ENCODE peak calls at places on chromosomes 16 and 17, in ten cellular contexts. L is neural progenitor cell; F is MG63; E is pancreas; G is A549; Z is epithelial cell of proximal tubule; W is cardiac fibroblast; D is lower lobe of right lung; H is CD8-positive, alpha-beta memory T cell; C is mesenchymal stem cell. J is an unnamed sample.

GRCh38 chr16:89392881-89393730 is 97.3 kb downstream of the ANKRD11 start:
- DNase-seq in L (no peak), F (no peak), E (no peak), G (no peak), Z (no peak), W (no peak), D (no peak), H (no peak), C (no peak), J (no peak)

GRCh38 chr17:35254107-35254802 is 11.4 kb downstream of the SLFN5 start:
- DNase-seq in L (no peak), F (peak), E (peak), G (peak), Z (peak), W (peak), D (peak), H (no peak), C (peak), J (no peak)

GRCh38 chr17:752620-753219 is 656 bp upstream of the GEMIN4 start:
- DNase-seq in L (peak), F (peak), E (peak), G (peak), Z (no peak), W (peak), D (peak), H (no peak), C (peak), J (no peak)

GRCh38 chr17:8965394-8966168 is at the start of gene PIK3R5:
- DNase-seq in L (peak), F (no peak), E (peak), G (no peak), Z (no peak), W (no peak), D (peak), H (peak), C (no peak), J (peak)

GRCh38 chr16:71255721-71256120 is 25.2 kb upstream of the HYDIN start:
- DNase-seq in L (peak), F (no peak), E (no peak), G (no peak), Z (no peak), W (no peak), D (no peak), H (no peak), C (no peak), J (no peak)

GRCh38 chr17:34319087-34319486 is at the start of gene CCL8:
- DNase-seq in L (no peak), F (no peak), E (no peak), G (no peak), Z (no peak), W (peak), D (no peak), H (no peak), C (no peak), J (no peak)

GRCh38 chr17:77957869-77958715 is at the start of gene TNRC6C:
- DNase-seq in L (peak), F (peak), E (peak), G (peak), Z (peak), W (peak), D (peak), H (peak), C (peak), J (peak)

GRCh38 chr16:87295259-87295658 is 21.9 kb downstream of the C16orf95 start:
- DNase-seq in L (peak), F (no peak), E (no peak), G (no peak), Z (no peak), W (peak), D (no peak), H (no peak), C (no peak), J (peak)

GRCh38 chr17:10772425-10773380 is 31.2 kb downstream of the TMEM238L start:
- DNase-seq in L (peak), F (peak), E (peak), G (no peak), Z (no peak), W (peak), D (no peak), H (no peak), C (no peak), J (peak)

GRCh38 chr16:27383511-27384243 is 18.3 kb upstream of the IL21R start:
- DNase-seq in L (no peak), F (no peak), E (no peak), G (no peak), Z (no peak), W (no peak), D (peak), H (no peak), C (no peak), J (no peak)

GRCh38 chr16:813204-813915 is 12.8 kb upstream of the GNG13 start:
- DNase-seq in L (peak), F (no peak), E (no peak), G (peak), Z (no peak), W (peak), D (no peak), H (peak), C (peak), J (no peak)

GRCh38 chr17:14207791-14208190 is 28.9 kb downstream of the CDRT15 start:
- DNase-seq in L (no peak), F (no peak), E (no peak), G (no peak), Z (no peak), W (no peak), D (no peak), H (no peak), C (no peak), J (no peak)

GRCh38 chr17:68296217-68297140 is 5.2 kb downstream of the ARSG start:
- DNase-seq in L (no peak), F (peak), E (no peak), G (no peak), Z (no peak), W (no peak), D (no peak), H (peak), C (no peak), J (peak)

GRCh38 chr16:19411298-19411697 is 6.4 kb upstream of the TMC5 start:
- DNase-seq in L (no peak), F (no peak), E (no peak), G (no peak), Z (no peak), W (no peak), D (no peak), H (no peak), C (no peak), J (no peak)
- H3K4me3 ChIP-seq in L (peak), F (no peak), E (peak), G (peak), Z (no peak), W (no peak), D (peak), H (no peak), C (no peak), J (no peak)

DNA sequence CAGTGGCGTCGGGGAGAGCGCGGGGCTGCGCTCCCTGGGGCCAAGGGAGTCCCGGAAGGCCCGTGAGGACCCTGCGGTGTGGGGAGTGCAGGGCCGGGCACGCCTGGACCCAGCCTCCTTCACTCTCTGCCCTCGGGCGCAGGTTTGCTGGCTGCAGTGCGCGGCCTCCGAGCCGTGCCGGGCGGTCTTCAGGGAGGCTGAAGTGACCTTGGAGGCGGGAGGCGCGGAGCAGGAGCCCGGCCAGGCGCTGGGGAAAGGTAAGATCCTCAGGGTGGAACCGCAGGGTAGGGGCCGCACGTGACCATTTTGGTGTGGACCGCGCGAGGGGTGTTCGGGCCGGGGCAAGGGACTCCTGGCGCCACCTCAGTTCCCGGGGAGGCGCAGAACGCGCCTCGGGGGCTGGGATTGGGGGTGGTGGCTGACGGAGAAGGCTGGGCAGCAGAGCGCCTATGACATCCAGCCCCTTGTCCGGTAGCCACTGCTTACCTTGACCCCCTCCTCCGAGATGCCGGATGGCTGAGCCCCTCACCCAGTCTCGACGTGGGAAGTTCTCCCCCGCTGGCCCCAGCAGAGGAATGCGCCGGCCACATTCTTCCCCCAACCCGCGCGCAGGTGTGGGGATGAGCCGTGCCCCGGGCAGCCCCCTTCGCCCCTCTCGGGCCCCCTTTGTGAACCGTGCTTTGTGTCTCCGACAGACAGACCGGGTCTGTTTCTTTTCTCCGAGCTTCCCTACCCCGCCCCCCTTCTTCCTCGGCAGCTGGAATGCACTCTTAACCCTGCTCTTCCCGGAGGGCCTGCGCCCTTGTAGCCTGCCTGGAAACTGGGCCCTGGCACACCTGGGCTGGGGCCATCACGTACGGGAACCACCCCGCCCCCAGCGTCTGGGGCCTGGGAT is 631 bp downstream of the CDH3 start:
- DNase-seq in L (peak), F (no peak), E (no peak), G (no peak), Z (no peak), W (no peak), D (peak), H (no peak), C (no peak), J (no peak)
- H3K4me3 ChIP-seq in L (peak), F (no peak), E (peak), G (peak), Z (peak), W (no peak), D (peak), H (no peak), C (no peak), J (no peak)

GRCh38 chr16:72493681-72494415 is 321.9 kb upstream of the PMFBP1 start:
- DNase-seq in L (no peak), F (no peak), E (no peak), G (no peak), Z (no peak), W (peak), D (no peak), H (no peak), C (no peak), J (no peak)
- H3K4me3 ChIP-seq in L (no peak), F (peak), E (no peak), G (no peak), Z (no peak), W (no peak), D (no peak), H (no peak), C (no peak), J (no peak)

DNA sequence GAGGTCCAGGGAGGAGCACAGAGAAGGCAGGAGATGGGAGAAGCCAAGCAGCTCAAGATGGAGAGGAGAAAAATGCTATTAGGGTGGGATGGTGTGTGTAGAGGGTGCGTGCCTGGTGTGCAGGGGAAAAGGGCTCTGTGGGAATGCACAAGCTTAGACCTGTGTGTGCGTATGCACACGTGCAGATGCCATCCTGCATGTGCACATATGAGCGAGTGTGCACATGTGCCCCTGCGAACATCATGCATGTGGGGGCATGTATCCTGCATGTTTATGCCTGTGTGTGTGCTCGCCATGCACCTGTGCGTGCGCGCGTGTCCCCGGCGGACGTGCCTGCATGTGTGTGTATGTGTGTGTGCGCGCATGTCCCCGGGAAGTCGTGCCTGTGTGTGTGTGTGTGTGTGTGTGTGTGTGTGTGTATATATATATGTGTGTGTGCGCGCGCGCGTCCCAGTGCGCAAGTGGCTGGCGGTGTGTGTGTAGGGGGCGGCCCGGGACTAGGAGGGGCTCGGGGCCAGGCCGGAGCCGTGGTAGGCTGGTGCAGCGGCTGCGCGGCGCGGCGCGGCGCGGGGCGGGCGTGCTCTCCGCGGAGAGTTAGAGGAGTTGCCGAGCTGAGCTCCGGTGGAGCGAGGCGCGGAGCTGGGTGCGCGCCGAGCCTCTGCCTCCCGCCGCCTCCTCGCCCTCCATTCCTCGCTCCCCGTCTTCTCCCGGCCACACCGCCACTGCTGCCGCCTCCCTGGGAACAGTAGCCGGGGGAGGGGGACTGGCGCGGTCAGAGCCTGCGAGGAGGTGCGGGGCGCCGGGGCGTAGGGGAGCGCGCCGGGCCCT is at the start of gene KCNJ12:
- DNase-seq in L (peak), F (no peak), E (no peak), G (no peak), Z (no peak), W (peak), D (no peak), H (no peak), C (no peak), J (no peak)
- H3K4me3 ChIP-seq in L (peak), F (peak), E (peak), G (peak), Z (peak), W (peak), D (peak), H (no peak), C (peak), J (no peak)

GRCh38 chr17:47291242-47291873 is 32.4 kb upstream of the EFCAB13 start:
- DNase-seq in L (no peak), F (no peak), E (no peak), G (no peak), Z (no peak), W (peak), D (no peak), H (no peak), C (no peak), J (no peak)

GRCh38 chr17:47288531-47289116 is 35.0 kb downstream of the ITGB3 start:
- DNase-seq in L (no peak), F (peak), E (no peak), G (no peak), Z (no peak), W (peak), D (no peak), H (no peak), C (peak), J (no peak)

GRCh38 chr17:47289302-47289701 is 34.5 kb upstream of the EFCAB13 start:
- DNase-seq in L (no peak), F (no peak), E (no peak), G (no peak), Z (no peak), W (no peak), D (no peak), H (no peak), C (no peak), J (no peak)

GRCh38 chr17:47292206-47292605 is 31.5 kb upstream of the EFCAB13 start:
- DNase-seq in L (no peak), F (no peak), E (no peak), G (no peak), Z (no peak), W (no peak), D (no peak), H (no peak), C (no peak), J (no peak)

GRCh38 chr17:47290870-47291241 is 32.9 kb upstream of the EFCAB13 start:
- DNase-seq in L (no peak), F (no peak), E (no peak), G (no peak), Z (no peak), W (no peak), D (no peak), H (no peak), C (no peak), J (no peak)
- H3K4me3 ChIP-seq in L (no peak), F (no peak), E (no peak), G (no peak), Z (no peak), W (no peak), D (no peak), H (no peak), C (no peak), J (no peak)

GRCh38 chr17:4806770-4807533 is at the start of gene PLD2:
- DNase-seq in L (peak), F (peak), E (peak), G (peak), Z (no peak), W (peak), D (peak), H (peak), C (peak), J (peak)
- H3K4me3 ChIP-seq in L (peak), F (peak), E (peak), G (peak), Z (peak), W (peak), D (peak), H (peak), C (peak), J (peak)

GRCh38 chr16:46970089-46970488 is 3.4 kb downstream of the DNAJA2 start:
- DNase-seq in L (no peak), F (peak), E (peak), G (no peak), Z (no peak), W (no peak), D (no peak), H (no peak), C (no peak), J (no peak)

GRCh38 chr16:46972429-46972970 is 974 bp downstream of the DNAJA2 start:
- DNase-seq in L (no peak), F (no peak), E (no peak), G (peak), Z (no peak), W (peak), D (no peak), H (no peak), C (peak), J (peak)

GRCh38 chr16:46973457-46974324 is at the start of gene DNAJA2:
- DNase-seq in L (peak), F (peak), E (peak), G (peak), Z (no peak), W (peak), D (peak), H (peak), C (peak), J (peak)

GRCh38 chr16:46972971-46973456 is 460 bp downstream of the DNAJA2 start:
- DNase-seq in L (peak), F (peak), E (peak), G (no peak), Z (no peak), W (peak), D (peak), H (peak), C (peak), J (no peak)

DNA sequence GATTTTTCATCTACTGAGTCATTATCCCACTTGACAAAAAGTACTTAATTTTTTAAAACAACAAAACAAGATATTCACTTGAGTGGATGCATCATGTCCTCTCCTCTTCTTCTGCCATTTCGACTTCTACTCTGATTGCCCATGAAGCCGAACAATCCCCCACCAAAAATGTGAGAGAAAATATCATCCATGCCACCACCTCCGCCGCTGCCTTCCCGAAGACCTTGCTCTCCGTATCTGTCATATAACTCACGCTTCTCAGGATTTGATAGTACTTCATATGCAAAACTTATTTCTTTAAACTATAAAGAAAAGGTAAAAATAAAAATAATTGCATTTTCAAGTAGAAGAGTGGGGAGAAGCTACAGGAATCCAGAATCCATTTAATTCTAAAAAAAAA is 2.2 kb downstream of the DNAJA2 start:
- DNase-seq in L (no peak), F (no peak), E (no peak), G (no peak), Z (no peak), W (no peak), D (no peak), H (no peak), C (no peak), J (no peak)
- H3K4me3 ChIP-seq in L (no peak), F (no peak), E (no peak), G (no peak), Z (no peak), W (no peak), D (no peak), H (no peak), C (no peak), J (no peak)

GRCh38 chr16:85169333-85170065 is 57.2 kb upstream of the CIBAR2 start:
- DNase-seq in L (peak), F (no peak), E (no peak), G (no peak), Z (no peak), W (no peak), D (peak), H (no peak), C (no peak), J (no peak)
- H3K4me3 ChIP-seq in L (peak), F (peak), E (peak), G (peak), Z (peak), W (no peak), D (peak), H (no peak), C (peak), J (no peak)

DNA sequence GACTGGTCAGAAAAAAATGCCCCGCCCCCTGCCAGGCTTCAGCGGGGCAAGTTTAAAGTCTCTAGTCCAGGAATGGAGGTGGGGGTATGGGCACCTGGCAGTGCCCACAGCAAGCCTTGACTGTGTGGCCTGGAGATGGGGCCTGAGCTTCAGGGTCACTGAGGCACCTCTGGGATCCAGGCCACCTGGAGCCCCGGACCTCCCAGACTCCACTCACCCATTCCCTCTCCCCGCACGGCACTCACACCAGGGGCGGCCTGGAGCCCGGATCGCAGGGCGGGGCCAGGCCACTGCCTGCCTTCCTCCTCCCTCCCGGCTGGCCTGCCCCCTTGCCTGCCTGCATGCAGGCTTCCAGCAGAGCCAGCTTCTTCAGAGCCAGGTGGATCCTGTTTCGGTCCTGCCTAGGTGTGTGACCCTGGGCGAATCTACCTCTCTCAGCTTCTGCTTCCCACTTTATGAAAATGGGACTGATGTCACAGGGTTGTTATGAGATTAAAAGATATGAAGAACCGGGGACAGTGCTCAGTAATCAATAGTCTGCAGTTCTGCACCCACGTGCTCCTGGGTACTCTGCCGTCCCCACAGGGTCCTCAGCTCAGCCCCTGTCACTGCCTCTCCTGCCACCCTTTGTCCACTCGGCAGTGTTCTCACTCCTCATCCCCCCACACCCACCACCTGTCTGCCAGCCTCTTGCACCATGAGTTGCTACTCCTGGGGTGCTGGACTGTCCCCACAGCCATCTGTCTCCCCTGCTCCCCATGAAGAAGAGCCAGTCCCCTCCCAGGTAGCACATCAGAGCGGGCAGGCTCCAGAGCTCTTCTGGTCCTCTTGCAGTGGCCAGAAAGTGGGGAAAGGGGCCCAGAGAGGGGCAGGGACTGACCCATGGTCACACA is 1.2 kb upstream of the TCAP start:
- DNase-seq in L (peak), F (no peak), E (no peak), G (peak), Z (no peak), W (no peak), D (no peak), H (no peak), C (peak), J (no peak)
- H3K4me3 ChIP-seq in L (no peak), F (no peak), E (no peak), G (peak), Z (peak), W (no peak), D (no peak), H (no peak), C (no peak), J (no peak)